ENCODE peak calls at places on chromosome 18, in six cellular contexts. X is A549, F is endothelial cell, O is right lobe of liver, R is cardiac fibroblast, Q is brain microvascular endothelial cell. H is an unnamed sample.

GRCh38 chr18:7232218-7232617 is 1.3 kb downstream of the LRRC30 start:
- DNase-seq in X (no peak), F (no peak), O (no peak), R (no peak), Q (no peak), H (no peak)

GRCh38 chr18:45825258-45825744 is at the start of gene SIGLEC15:
- DNase-seq in X (no peak), F (no peak), O (no peak), R (no peak), Q (no peak), H (no peak)

GRCh38 chr18:49861659-49862058 is 48.3 kb upstream of the ACAA2 start:
- DNase-seq in X (no peak), F (no peak), O (no peak), R (peak; percentile 20), Q (no peak), H (no peak)

GRCh38 chr18:38606841-38607240 is 1041.2 kb upstream of the CELF4 start:
- DNase-seq in X (no peak), F (no peak), O (no peak), R (no peak), Q (no peak), H (no peak)

GRCh38 chr18:45059695-45060094 is 379.0 kb downstream of the SETBP1 start:
- DNase-seq in X (peak; percentile 1), F (no peak), O (no peak), R (peak; percentile 45), Q (peak; percentile 74), H (peak; percentile 68)

GRCh38 chr18:65906621-65907034 is 155.8 kb downstream of the CDH7 start:
- DNase-seq in X (no peak), F (no peak), O (no peak), R (no peak), Q (no peak), H (no peak)

GRCh38 chr18:68972176-68972575 is 174.3 kb downstream of the CCDC102B start:
- DNase-seq in X (no peak), F (no peak), O (no peak), R (peak; percentile 17), Q (peak; percentile 8), H (peak; percentile 21)

GRCh38 chr18:13521418-13521817 is 204.9 kb downstream of the FAM210A start:
- DNase-seq in X (no peak), F (no peak), O (no peak), R (no peak), Q (no peak), H (no peak)

GRCh38 chr18:70366174-70366573 is 77.3 kb downstream of the SOCS6 start:
- DNase-seq in X (no peak), F (no peak), O (no peak), R (peak; percentile 26), Q (no peak), H (peak; percentile 21)

GRCh38 chr18:11661430-11661829 is 27.6 kb upstream of the GNAL start:
- DNase-seq in X (no peak), F (no peak), O (no peak), R (peak; percentile 7), Q (no peak), H (no peak)

GRCh38 chr18:77077836-77078456 is 54.6 kb downstream of the MBP start:
- DNase-seq in X (no peak), F (no peak), O (no peak), R (no peak), Q (peak; percentile 78), H (peak; percentile 89)

GRCh38 chr18:78521136-78521535 is 458.5 kb upstream of the SALL3 start:
- DNase-seq in X (no peak), F (no peak), O (no peak), R (no peak), Q (no peak), H (no peak)

GRCh38 chr18:39162013-39162412 is 1596.4 kb upstream of the CELF4 start:
- DNase-seq in X (no peak), F (no peak), O (no peak), R (no peak), Q (no peak), H (no peak)

GRCh38 chr18:7152485-7152884 is 34.9 kb upstream of the LAMA1 start:
- DNase-seq in X (no peak), F (no peak), O (no peak), R (peak; percentile 23), Q (no peak), H (no peak)

GRCh38 chr18:68660355-68661183 is 54.3 kb downstream of the TMX3 start:
- DNase-seq in X (peak; percentile 3), F (no peak), O (no peak), R (peak; percentile 74), Q (peak; percentile 7), H (peak; percentile 70)

GRCh38 chr18:9719421-9719981 is 11.4 kb downstream of the RAB31 start:
- DNase-seq in X (peak; percentile 67), F (no peak), O (no peak), R (peak; percentile 82), Q (peak; percentile 71), H (peak; percentile 75)

GRCh38 chr18:36314754-36315153 is 17.2 kb downstream of the FHOD3 start:
- DNase-seq in X (no peak), F (no peak), O (no peak), R (peak; percentile 92), Q (peak; percentile 88), H (peak; percentile 74)

GRCh38 chr18:49177812-49178211 is 227.0 kb upstream of the SMAD7 start:
- DNase-seq in X (peak; percentile 2), F (no peak), O (no peak), R (peak; percentile 42), Q (no peak), H (peak; percentile 78)

GRCh38 chr18:30763913-30764350 is 278.6 kb downstream of the DSC3 start:
- DNase-seq in X (no peak), F (no peak), O (no peak), R (no peak), Q (no peak), H (no peak)

GRCh38 chr18:67705748-67706147 is 189.2 kb upstream of the DSEL start:
- DNase-seq in X (no peak), F (no peak), O (no peak), R (peak; percentile 5), Q (no peak), H (peak; percentile 10)

GRCh38 chr18:11027862-11028261 is 121.5 kb downstream of the PIEZO2 start:
- DNase-seq in X (no peak), F (no peak), O (no peak), R (no peak), Q (no peak), H (no peak)

GRCh38 chr18:53567935-53568574 is 656.4 kb downstream of the MBD2 start:
- DNase-seq in X (peak; percentile 6), F (peak; percentile 18), O (no peak), R (peak; percentile 54), Q (peak; percentile 6), H (peak; percentile 18)

GRCh38 chr18:9824474-9824832 is 61.3 kb upstream of the TXNDC2 start:
- DNase-seq in X (no peak), F (no peak), O (no peak), R (peak; percentile 94), Q (no peak), H (peak; percentile 59)

GRCh38 chr18:22243513-22243912 is 74.1 kb downstream of the GATA6 start:
- DNase-seq in X (no peak), F (no peak), O (no peak), R (no peak), Q (no peak), H (no peak)

GRCh38 chr18:64276736-64277135 is 127.8 kb upstream of the LINC00305 start:
- DNase-seq in X (no peak), F (peak; percentile 27), O (no peak), R (peak; percentile 26), Q (no peak), H (no peak)

DNA sequence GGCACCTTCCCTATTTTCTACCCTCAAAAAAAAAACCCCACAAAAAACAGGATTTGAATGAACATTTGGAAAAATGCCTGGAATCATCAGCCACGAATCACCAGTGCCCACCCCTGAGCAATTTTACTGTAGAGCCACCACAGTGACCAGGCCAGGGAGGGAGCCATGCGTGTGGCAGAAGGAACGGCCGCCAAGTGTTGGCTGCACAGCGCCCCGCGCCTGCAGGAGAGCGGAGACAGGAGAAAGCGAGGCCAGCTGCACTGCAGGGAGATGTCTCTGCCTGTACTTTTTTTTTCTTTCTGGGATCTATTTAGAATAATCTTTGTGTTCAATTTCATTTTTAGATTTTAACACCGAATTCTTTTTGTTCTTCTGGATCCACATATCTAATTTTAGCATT is 269.3 kb upstream of the RAB12 start:
- DNase-seq in X (no peak), F (no peak), O (no peak), R (no peak), Q (no peak), H (no peak)
- TF ChIP-seq CTCF in X (no peak), F (no peak), O (no peak), R (no peak), Q (peak; percentile 11), H (no peak)

GRCh38 chr18:75785175-75785574 is 357.7 kb upstream of the SMIM21 start:
- DNase-seq in X (no peak), F (no peak), O (no peak), R (no peak), Q (no peak), H (no peak)

GRCh38 chr18:75783816-75784215 is 356.3 kb upstream of the SMIM21 start:
- DNase-seq in X (no peak), F (no peak), O (no peak), R (no peak), Q (no peak), H (no peak)

GRCh38 chr18:75782826-75783225 is 355.3 kb upstream of the SMIM21 start:
- DNase-seq in X (no peak), F (no peak), O (no peak), R (no peak), Q (no peak), H (no peak)

GRCh38 chr18:75779910-75780309 is 352.4 kb upstream of the SMIM21 start:
- DNase-seq in X (no peak), F (no peak), O (no peak), R (no peak), Q (no peak), H (no peak)

GRCh38 chr18:75784413-75784812 is 356.9 kb upstream of the SMIM21 start:
- DNase-seq in X (no peak), F (no peak), O (no peak), R (no peak), Q (no peak), H (no peak)
- TF ChIP-seq CTCF in X (no peak), F (no peak), O (no peak), R (no peak), Q (no peak), H (no peak)

DNA sequence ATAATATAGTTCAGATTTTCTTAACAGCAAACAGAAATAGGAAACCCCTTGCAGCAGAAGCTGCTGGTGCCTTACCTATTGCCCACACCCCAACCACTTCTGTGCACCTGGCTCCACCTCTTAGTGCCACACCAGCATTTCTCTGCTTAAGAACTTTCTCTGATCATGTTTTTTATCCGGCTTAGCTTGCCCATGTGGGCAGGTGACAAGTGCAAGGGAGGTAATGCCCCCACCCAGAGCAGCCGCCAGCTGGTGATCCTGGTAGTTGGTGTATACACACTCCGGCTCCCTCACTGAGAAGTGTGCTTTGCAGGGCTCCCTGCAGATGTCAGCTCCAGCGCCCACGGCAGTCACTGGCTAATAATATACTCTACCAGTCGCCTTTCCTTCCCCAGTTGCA is 126.3 kb downstream of the ALPK2 start:
- DNase-seq in X (no peak), F (no peak), O (no peak), R (no peak), Q (no peak), H (no peak)
- TF ChIP-seq CTCF in X (no peak), F (no peak), O (no peak), R (no peak), Q (no peak), H (no peak)

DNA sequence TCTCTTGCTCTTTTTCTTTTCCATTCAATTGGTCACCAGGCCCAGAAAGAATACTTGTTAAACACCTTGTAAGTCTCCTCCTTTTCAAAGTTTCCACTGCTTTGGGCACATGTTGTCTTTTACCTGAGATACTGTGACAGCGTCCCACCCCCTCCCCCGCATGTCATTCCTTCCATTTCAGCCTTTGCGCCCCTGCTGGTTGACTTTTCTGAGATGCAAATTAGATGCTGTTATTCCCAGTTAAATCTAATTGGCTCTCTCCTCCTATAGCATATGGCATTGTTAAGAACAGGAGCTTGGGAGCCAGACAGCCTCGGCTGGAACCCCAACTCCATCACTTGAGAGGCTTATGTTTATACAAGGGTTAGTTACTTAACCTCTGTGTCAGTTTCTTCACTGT is 80.3 kb upstream of the GAREM1 start:
- DNase-seq in X (no peak), F (peak; percentile 28), O (no peak), R (no peak), Q (peak; percentile 2), H (no peak)
- TF ChIP-seq CTCF in X (no peak), F (peak; percentile 37), O (no peak), R (peak; percentile 11), Q (peak; percentile 54), H (peak; percentile 3)